ENCODE peak calls at places on chromosomes 13 and 19, in ten cellular contexts. G is bronchial epithelial cell; L is activated CD8-positive, alpha-beta memory T cell treated with anti-CD3 and anti-CD28 coated beads for 24 hours; U is GM10248; P is activated CD4-positive, CD25-positive, alpha-beta regulatory T cell; Q is activated CD4-positive, alpha-beta memory T cell treated with anti-CD3 and anti-CD28 coated beads, Interleukin-2, amount 10 ng/mL, durations not matched to agents 7 days and 5 days; S is NCI-H1417; E is AG04450; O is HS-5; F is memory B cell. Y is an unnamed sample.

GRCh38 chr19:27859689-27860088 is 1353.3 kb downstream of the UQCRFS1 start:
- DNase-seq in G (no peak), L (no peak), U (no peak), P (no peak), Q (no peak), S (no peak), E (no peak), O (no peak), F (no peak), Y (no peak)

GRCh38 chr13:94056362-94056990 is 423.0 kb downstream of the DCT start:
- DNase-seq in G (no peak), L (no peak), U (no peak), P (no peak), Q (no peak), S (no peak), E (no peak), O (no peak), F (no peak), Y (no peak)

GRCh38 chr13:100156786-100157185 is 67.9 kb downstream of the PCCA start:
- DNase-seq in G (peak), L (no peak), U (no peak), P (no peak), Q (no peak), S (no peak), E (no peak), O (no peak), F (no peak), Y (no peak)

GRCh38 chr13:104875008-104875762 is 1660.3 kb downstream of the EFNB2 start:
- DNase-seq in G (no peak), L (no peak), U (no peak), P (no peak), Q (no peak), S (no peak), E (no peak), O (no peak), F (no peak), Y (no peak)

GRCh38 chr13:109747524-109747923 is 38.9 kb downstream of the IRS2 start:
- DNase-seq in G (peak), L (no peak), U (no peak), P (no peak), Q (no peak), S (no peak), E (no peak), O (no peak), F (no peak), Y (no peak)

GRCh38 chr13:46721054-46721453 is 75.9 kb downstream of the ESD start:
- DNase-seq in G (peak), L (peak), U (peak), P (peak), Q (peak), S (peak), E (peak), O (no peak), F (peak), Y (peak)

GRCh38 chr19:38721977-38722773 is 22.1 kb downstream of the CAPN12 start:
- DNase-seq in G (no peak), L (no peak), U (no peak), P (no peak), Q (no peak), S (no peak), E (no peak), O (no peak), F (no peak), Y (no peak)

GRCh38 chr19:20367811-20368294 is 197.7 kb downstream of the ZNF737 start:
- DNase-seq in G (no peak), L (no peak), U (no peak), P (no peak), Q (no peak), S (peak), E (no peak), O (no peak), F (no peak), Y (peak)

GRCh38 chr19:33905473-33905936 is 108.8 kb downstream of the KCTD15 start:
- DNase-seq in G (no peak), L (no peak), U (no peak), P (no peak), Q (no peak), S (no peak), E (no peak), O (no peak), F (no peak), Y (peak)

GRCh38 chr13:79549355-79550106 is 68.6 kb downstream of the NDFIP2 start:
- DNase-seq in G (no peak), L (no peak), U (no peak), P (no peak), Q (no peak), S (no peak), E (no peak), O (no peak), F (no peak), Y (no peak)

GRCh38 chr19:38666662-38667448 is 19.4 kb downstream of the ACTN4 start:
- DNase-seq in G (peak), L (no peak), U (peak), P (no peak), Q (peak), S (no peak), E (no peak), O (no peak), F (no peak), Y (peak)

GRCh38 chr19:35279985-35280821 is 2.1 kb upstream of the HAMP start:
- DNase-seq in G (no peak), L (no peak), U (no peak), P (no peak), Q (no peak), S (no peak), E (no peak), O (no peak), F (no peak), Y (no peak)

GRCh38 chr19:51086153-51086850 is 3.6 kb upstream of the KLK14 start:
- DNase-seq in G (no peak), L (no peak), U (no peak), P (no peak), Q (no peak), S (no peak), E (no peak), O (no peak), F (no peak), Y (no peak)

GRCh38 chr13:113548778-113549621 is 35.6 kb upstream of the TFDP1 start:
- DNase-seq in G (no peak), L (no peak), U (no peak), P (no peak), Q (no peak), S (peak), E (no peak), O (no peak), F (no peak), Y (no peak)